ENCODE peak calls at places on chromosomes 4 and X, in five cellular contexts. One of them, this sample, is unnamed.

GRCh38 chrX:13059269-13059668 is 14.8 kb upstream of the FAM9C start:
- DNase-seq in A549: no peak
- DNase-seq in HCT116: no peak
- DNase-seq in SK-N-SH: no peak
- DNase-seq in K562: no peak
- DNase-seq in this sample: no peak

GRCh38 chr4:140903522-140903928 is 147.3 kb upstream of the TBC1D9 start:
- DNase-seq in A549: no peak
- DNase-seq in HCT116: no peak
- DNase-seq in SK-N-SH: peak
- DNase-seq in K562: no peak
- DNase-seq in this sample: no peak

GRCh38 chrX:134792077-134792476 is 133.8 kb upstream of the PLAC1 start:
- DNase-seq in A549: no peak
- DNase-seq in HCT116: no peak
- DNase-seq in SK-N-SH: no peak
- DNase-seq in K562: peak
- DNase-seq in this sample: peak

GRCh38 chr4:10898072-10898471 is 213.5 kb upstream of the CLNK start:
- DNase-seq in A549: no peak
- DNase-seq in HCT116: no peak
- DNase-seq in SK-N-SH: no peak
- DNase-seq in K562: no peak
- DNase-seq in this sample: no peak

GRCh38 chr4:138405439-138405838 is 163.3 kb upstream of the SLC7A11 start:
- DNase-seq in A549: no peak
- DNase-seq in HCT116: no peak
- DNase-seq in SK-N-SH: no peak
- DNase-seq in K562: no peak
- DNase-seq in this sample: peak

GRCh38 chr4:37946503-37947179 is 13.6 kb upstream of the PTTG2 start:
- DNase-seq in A549: no peak
- DNase-seq in HCT116: no peak
- DNase-seq in SK-N-SH: no peak
- DNase-seq in K562: no peak
- DNase-seq in this sample: no peak

GRCh38 chr4:94410678-94411206 is 41.0 kb upstream of the PDLIM5 start:
- DNase-seq in A549: peak
- DNase-seq in HCT116: no peak
- DNase-seq in SK-N-SH: no peak
- DNase-seq in K562: no peak
- DNase-seq in this sample: no peak

GRCh38 chrX:149829751-149830191 is 48.0 kb downstream of the MAGEA9 start:
- DNase-seq in A549: no peak
- DNase-seq in HCT116: no peak
- DNase-seq in SK-N-SH: no peak
- DNase-seq in K562: no peak
- DNase-seq in this sample: peak

GRCh38 chr4:157217708-157218107 is 2.8 kb upstream of the GRIA2 start:
- DNase-seq in A549: peak
- DNase-seq in HCT116: peak
- DNase-seq in SK-N-SH: peak
- DNase-seq in K562: no peak
- DNase-seq in this sample: peak

GRCh38 chr4:45795165-45795564 is 328.7 kb downstream of the GABRG1 start:
- DNase-seq in A549: no peak
- DNase-seq in HCT116: no peak
- DNase-seq in SK-N-SH: no peak
- DNase-seq in K562: no peak
- DNase-seq in this sample: no peak

GRCh38 chrX:40166582-40166981 is 68.8 kb upstream of the BCOR start:
- DNase-seq in A549: no peak
- DNase-seq in HCT116: no peak
- DNase-seq in SK-N-SH: peak
- DNase-seq in K562: no peak
- DNase-seq in this sample: peak

GRCh38 chr4:2500547-2500946 is 31.6 kb downstream of the RNF4 start:
- DNase-seq in A549: no peak
- DNase-seq in HCT116: no peak
- DNase-seq in SK-N-SH: no peak
- DNase-seq in K562: no peak
- DNase-seq in this sample: peak

GRCh38 chr4:112968456-112969159 is 80.8 kb upstream of the ANK2 start:
- DNase-seq in A549: no peak
- DNase-seq in HCT116: no peak
- DNase-seq in SK-N-SH: no peak
- DNase-seq in K562: no peak
- DNase-seq in this sample: peak

GRCh38 chr4:94329933-94330332 is 12.7 kb downstream of the HPGDS start:
- DNase-seq in A549: no peak
- DNase-seq in HCT116: no peak
- DNase-seq in SK-N-SH: no peak
- DNase-seq in K562: no peak
- DNase-seq in this sample: no peak

GRCh38 chr4:185810746-185811508 is 1.1 kb downstream of the SORBS2 start:
- DNase-seq in A549: no peak
- DNase-seq in HCT116: no peak
- DNase-seq in SK-N-SH: no peak
- DNase-seq in K562: no peak
- DNase-seq in this sample: no peak

GRCh38 chrX:2892816-2893215 is 36.3 kb downstream of the ARSD start:
- DNase-seq in A549: no peak
- DNase-seq in HCT116: no peak
- DNase-seq in SK-N-SH: no peak
- DNase-seq in K562: no peak
- DNase-seq in this sample: no peak

GRCh38 chrX:2897311-2897689 is 31.8 kb downstream of the ARSD start:
- DNase-seq in A549: no peak
- DNase-seq in HCT116: no peak
- DNase-seq in SK-N-SH: no peak
- DNase-seq in K562: no peak
- DNase-seq in this sample: no peak

GRCh38 chrX:2889045-2889605 is 40.0 kb downstream of the ARSD start:
- DNase-seq in A549: no peak
- DNase-seq in HCT116: no peak
- DNase-seq in SK-N-SH: no peak
- DNase-seq in K562: no peak
- DNase-seq in this sample: no peak

GRCh38 chrX:2898861-2899512 is 30.2 kb downstream of the ARSD start:
- DNase-seq in A549: no peak
- DNase-seq in HCT116: no peak
- DNase-seq in SK-N-SH: no peak
- DNase-seq in K562: no peak
- DNase-seq in this sample: no peak

DNA sequence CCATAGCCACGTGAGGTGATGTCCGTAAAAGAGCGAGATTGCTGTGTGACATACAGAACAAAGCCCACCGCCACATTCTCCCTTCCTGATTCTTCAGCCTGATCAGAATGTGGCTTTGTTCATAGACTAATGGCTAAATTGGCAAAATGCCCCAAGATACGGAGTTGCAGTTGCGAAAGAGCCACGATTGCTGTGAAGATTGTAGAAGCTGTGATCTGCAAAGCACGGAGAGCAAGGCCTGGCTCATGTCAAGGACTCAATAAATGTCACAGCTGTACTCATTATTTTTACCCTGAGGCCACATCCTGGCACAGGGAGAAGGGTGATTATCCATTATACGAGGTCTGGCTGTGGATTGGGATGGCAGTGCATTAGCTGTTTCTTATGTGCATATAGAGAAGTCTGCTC is 34.2 kb downstream of the ARSD start:
- DNase-seq in A549: peak
- DNase-seq in HCT116: no peak
- DNase-seq in SK-N-SH: peak
- DNase-seq in K562: no peak
- DNase-seq in this sample: peak
- TF ChIP-seq RAD21 in A549: no peak
- TF ChIP-seq RAD21 in HCT116: no peak
- TF ChIP-seq RAD21 in SK-N-SH: peak
- TF ChIP-seq RAD21 in K562: no peak
- TF ChIP-seq RAD21 in this sample: no peak

GRCh38 chrX:71908387-71908786 is 2.3 kb upstream of the NHSL2 start:
- DNase-seq in A549: no peak
- DNase-seq in HCT116: no peak
- DNase-seq in SK-N-SH: no peak
- DNase-seq in K562: no peak
- DNase-seq in this sample: no peak

GRCh38 chrX:71911023-71911730 is 532 bp downstream of the NHSL2 start:
- DNase-seq in A549: peak
- DNase-seq in HCT116: no peak
- DNase-seq in SK-N-SH: peak
- DNase-seq in K562: no peak
- DNase-seq in this sample: no peak

GRCh38 chrX:71911731-71912050 is 1.0 kb downstream of the NHSL2 start:
- DNase-seq in A549: no peak
- DNase-seq in HCT116: no peak
- DNase-seq in SK-N-SH: no peak
- DNase-seq in K562: no peak
- DNase-seq in this sample: no peak

GRCh38 chrX:71910526-71911022 is at the start of gene NHSL2:
- DNase-seq in A549: peak
- DNase-seq in HCT116: no peak
- DNase-seq in SK-N-SH: no peak
- DNase-seq in K562: no peak
- DNase-seq in this sample: peak

GRCh38 chrX:71909956-71910355 is 689 bp upstream of the NHSL2 start:
- DNase-seq in A549: peak
- DNase-seq in HCT116: no peak
- DNase-seq in SK-N-SH: no peak
- DNase-seq in K562: no peak
- DNase-seq in this sample: no peak
- H3K4me3 ChIP-seq in A549: peak
- H3K4me3 ChIP-seq in HCT116: no peak
- H3K4me3 ChIP-seq in SK-N-SH: no peak
- H3K4me3 ChIP-seq in K562: no peak
- H3K4me3 ChIP-seq in this sample: no peak

GRCh38 chr4:75016472-75016871 is 83.6 kb downstream of the PARM1 start:
- DNase-seq in A549: no peak
- DNase-seq in HCT116: no peak
- DNase-seq in SK-N-SH: no peak
- DNase-seq in K562: no peak
- DNase-seq in this sample: no peak

GRCh38 chr4:75015627-75016026 is 82.7 kb downstream of the PARM1 start:
- DNase-seq in A549: no peak
- DNase-seq in HCT116: no peak
- DNase-seq in SK-N-SH: no peak
- DNase-seq in K562: no peak
- DNase-seq in this sample: no peak

GRCh38 chr4:75009138-75009537 is 76.2 kb downstream of the PARM1 start:
- DNase-seq in A549: no peak
- DNase-seq in HCT116: no peak
- DNase-seq in SK-N-SH: no peak
- DNase-seq in K562: no peak
- DNase-seq in this sample: no peak

GRCh38 chr4:75007891-75008290 is 75.0 kb downstream of the PARM1 start:
- DNase-seq in A549: no peak
- DNase-seq in HCT116: no peak
- DNase-seq in SK-N-SH: no peak
- DNase-seq in K562: no peak
- DNase-seq in this sample: no peak

DNA sequence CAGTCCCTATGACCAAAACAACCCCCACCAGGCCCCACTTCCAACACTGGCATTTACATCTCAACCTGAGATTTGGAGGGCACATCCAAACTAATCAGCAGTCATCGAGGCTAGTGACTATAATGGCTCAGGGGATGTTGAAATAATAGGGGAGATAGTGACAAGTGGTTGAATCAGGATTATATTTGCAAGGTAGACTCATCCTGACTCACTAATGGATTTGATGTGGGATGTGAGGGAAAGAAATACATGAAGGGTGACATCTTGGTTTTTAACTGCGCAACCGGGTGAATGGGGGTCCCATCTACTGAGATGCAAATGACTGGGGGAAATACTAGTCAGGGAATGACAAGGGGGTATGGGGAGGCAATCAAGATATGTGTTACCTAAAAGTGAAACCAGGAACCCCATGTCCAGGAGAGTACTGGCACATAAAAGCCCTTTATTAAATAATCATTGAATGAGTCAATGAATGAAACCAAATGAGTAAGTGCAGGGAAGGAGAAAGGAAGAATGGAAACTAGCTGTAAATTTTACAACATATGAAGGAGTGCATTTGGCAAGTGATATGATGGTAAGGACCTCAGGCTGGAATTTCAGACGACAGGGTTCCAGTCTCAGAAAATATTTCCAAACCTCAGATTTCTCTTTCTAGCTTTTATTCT is 78.3 kb downstream of the PARM1 start:
- DNase-seq in A549: no peak
- DNase-seq in HCT116: no peak
- DNase-seq in SK-N-SH: no peak
- DNase-seq in K562: no peak
- DNase-seq in this sample: no peak
- TF ChIP-seq RAD21 in A549: no peak
- TF ChIP-seq RAD21 in HCT116: no peak
- TF ChIP-seq RAD21 in SK-N-SH: no peak
- TF ChIP-seq RAD21 in K562: no peak
- TF ChIP-seq RAD21 in this sample: no peak

DNA sequence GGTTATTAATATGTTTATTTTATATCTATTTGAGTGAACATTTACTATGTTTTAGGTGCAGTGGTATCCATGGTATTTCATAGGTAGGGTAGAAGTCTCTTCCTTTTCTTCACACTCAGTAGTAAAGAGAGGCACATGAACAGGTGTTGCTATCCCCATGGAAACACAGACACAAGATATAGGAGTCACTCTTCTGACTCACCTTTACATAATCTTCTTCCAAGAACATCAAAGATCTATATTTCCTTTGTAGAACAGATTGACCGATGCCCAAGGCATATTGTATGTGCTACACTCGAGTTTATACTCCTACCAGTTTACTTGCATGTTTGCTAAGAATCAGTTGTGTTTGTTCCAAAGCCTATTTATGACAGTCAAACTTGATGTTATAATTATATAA is 1997.4 kb downstream of the C4orf33 start:
- DNase-seq in A549: no peak
- DNase-seq in HCT116: no peak
- DNase-seq in SK-N-SH: no peak
- DNase-seq in K562: no peak
- DNase-seq in this sample: no peak
- H3K4me3 ChIP-seq in A549: no peak
- H3K4me3 ChIP-seq in HCT116: no peak
- H3K4me3 ChIP-seq in SK-N-SH: no peak
- H3K4me3 ChIP-seq in K562: no peak
- H3K4me3 ChIP-seq in this sample: no peak

GRCh38 chr4:169963998-169964397 is 62.2 kb downstream of the MFAP3L start:
- DNase-seq in A549: no peak
- DNase-seq in HCT116: no peak
- DNase-seq in SK-N-SH: no peak
- DNase-seq in K562: no peak
- DNase-seq in this sample: no peak
- TF ChIP-seq RAD21 in A549: no peak
- TF ChIP-seq RAD21 in HCT116: no peak
- TF ChIP-seq RAD21 in SK-N-SH: no peak
- TF ChIP-seq RAD21 in K562: no peak
- TF ChIP-seq RAD21 in this sample: no peak

GRCh38 chr4:73501664-73502265 is 20.2 kb downstream of the AFM start:
- DNase-seq in A549: no peak
- DNase-seq in HCT116: no peak
- DNase-seq in SK-N-SH: no peak
- DNase-seq in K562: no peak
- DNase-seq in this sample: no peak

GRCh38 chr4:73505567-73505966 is 24.0 kb downstream of the AFM start:
- DNase-seq in A549: no peak
- DNase-seq in HCT116: no peak
- DNase-seq in SK-N-SH: no peak
- DNase-seq in K562: no peak
- DNase-seq in this sample: no peak

GRCh38 chr4:73499996-73500765 is 18.6 kb downstream of the AFM start:
- DNase-seq in A549: no peak
- DNase-seq in HCT116: no peak
- DNase-seq in SK-N-SH: no peak
- DNase-seq in K562: no peak
- DNase-seq in this sample: peak
- H3K4me3 ChIP-seq in A549: peak
- H3K4me3 ChIP-seq in HCT116: no peak
- H3K4me3 ChIP-seq in SK-N-SH: peak
- H3K4me3 ChIP-seq in K562: no peak
- H3K4me3 ChIP-seq in this sample: no peak

This sample was measured in IMR-90.